ENCODE peak calls at places on chromosomes 13 and 19, in nine cellular contexts. A is ovary, O is GM23248, F is A549, C is transverse colon, S is heart right ventricle, V is left ventricle myocardium inferior, W is K562, M is esophagus squamous epithelium. G is an unnamed sample.

GRCh38 chr19:47209323-47210179 is 21.4 kb downstream of the BBC3 start:
- DNase-seq in O (no peak), F (no peak), M (no peak), W (no peak), A (no peak), S (no peak), V (peak; percentile 40), C (no peak), G (no peak)

GRCh38 chr19:11168568-11168967 is 13.0 kb upstream of the SPC24 start:
- DNase-seq in C (no peak), V (no peak), O (peak; percentile 97), A (no peak), W (no peak), M (no peak), S (no peak), F (peak; percentile 66), G (no peak)

GRCh38 chr13:86464193-86464592 is 665.0 kb upstream of the SLITRK6 start:
- DNase-seq in S (no peak), O (peak; percentile 2), M (no peak), V (no peak), W (no peak), A (no peak), C (no peak), F (peak; percentile 4), G (no peak)

GRCh38 chr19:34265221-34265650 is 10.9 kb downstream of the GARRE1 start:
- DNase-seq in S (no peak), W (no peak), A (no peak), O (no peak), F (no peak), V (peak; percentile 31), M (no peak), C (no peak), G (no peak)

GRCh38 chr13:98632971-98633370 is 56.1 kb upstream of the STK24 start:
- DNase-seq in V (no peak), C (no peak), F (no peak), S (no peak), A (no peak), O (peak; percentile 18), M (no peak), W (no peak), G (no peak)

GRCh38 chr13:60047943-60048342 is 115.8 kb downstream of the DIAPH3 start:
- DNase-seq in V (no peak), F (peak; percentile 5), M (no peak), O (no peak), C (no peak), S (no peak), W (no peak), A (no peak), G (no peak)

GRCh38 chr19:19570561-19570960 is 32.5 kb downstream of the CILP2 start:
- DNase-seq in S (no peak), W (no peak), V (no peak), C (no peak), O (no peak), F (no peak), M (no peak), A (no peak), G (no peak)

GRCh38 chr13:100984349-100984748 is 309.8 kb upstream of the TMTC4 start:
- DNase-seq in A (no peak), O (no peak), W (no peak), F (no peak), C (no peak), M (no peak), V (no peak), S (no peak), G (no peak)

GRCh38 chr13:72221276-72221962 is 354.4 kb upstream of the DACH1 start:
- DNase-seq in V (no peak), W (peak; percentile 17), C (peak; percentile 40), M (no peak), A (no peak), S (no peak), F (peak; percentile 24), O (no peak), G (no peak)

GRCh38 chr13:110421696-110422395 is 114.8 kb downstream of the COL4A2 start:
- DNase-seq in S (no peak), O (no peak), C (no peak), F (no peak), A (no peak), W (no peak), M (no peak), V (no peak), G (no peak)

GRCh38 chr19:22919946-22920345 is 83.0 kb downstream of the ZNF728 start:
- DNase-seq in F (no peak), S (no peak), M (no peak), V (no peak), O (no peak), C (no peak), A (no peak), W (no peak), G (no peak)
- H3K9me3 ChIP-seq in F (peaks cover 29% of the 10 kb centered on the region), S (no peaks in the 10 kb centered on the region), M (no peaks in the 10 kb centered on the region), V (no peaks in the 10 kb centered on the region), O (no peaks in the 10 kb centered on the region), C (peaks cover 4% of the 10 kb centered on the region), A (peaks cover 3% of the 10 kb centered on the region), W (peaks cover 3% of the 10 kb centered on the region), G (no peaks in the 10 kb centered on the region)

GRCh38 chr19:57355916-57356315 is 4.8 kb downstream of the ZNF304 start:
- DNase-seq in O (no peak), S (no peak), A (no peak), F (no peak), C (no peak), V (no peak), M (no peak), W (no peak), G (no peak)
- H3K9me3 ChIP-seq in O (no peaks in the 10 kb centered on the region), S (peaks cover 3% of the 10 kb centered on the region), A (peaks cover 65% of the 10 kb centered on the region), F (peaks cover 98% of the 10 kb centered on the region), C (peaks cover 52% of the 10 kb centered on the region), V (peaks cover 87% of the 10 kb centered on the region), M (no peaks in the 10 kb centered on the region), W (no peaks in the 10 kb centered on the region), G (no peaks in the 10 kb centered on the region)

DNA sequence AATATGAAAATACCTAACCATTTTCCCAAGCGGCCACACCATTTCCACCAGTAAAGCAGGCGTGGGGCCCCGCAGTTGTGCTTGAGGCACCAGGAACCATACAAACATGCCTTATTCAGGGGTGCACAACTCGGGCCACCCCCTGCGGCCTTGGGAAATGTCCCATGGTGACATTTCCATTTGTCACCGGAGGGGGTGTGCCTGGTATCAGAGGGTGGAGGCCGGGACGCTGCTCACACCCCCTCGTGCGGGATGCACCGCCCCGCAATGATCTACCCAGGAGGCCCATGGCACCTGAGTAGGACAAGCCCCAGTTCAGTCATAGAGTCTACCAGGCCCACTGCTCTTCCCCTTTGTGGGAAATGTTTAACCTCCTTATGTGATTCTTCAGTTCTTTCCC is 218.8 kb downstream of the TEX29 start:
- DNase-seq in A (no peak), S (no peak), V (no peak), O (no peak), M (no peak), F (no peak), C (no peak), W (no peak), G (no peak)
- H3K9me3 ChIP-seq in A (no peaks in the 10 kb centered on the region), S (no peaks in the 10 kb centered on the region), V (peaks cover 6% of the 10 kb centered on the region), O (no peaks in the 10 kb centered on the region), M (no peaks in the 10 kb centered on the region), F (no peaks in the 10 kb centered on the region), C (no peaks in the 10 kb centered on the region), W (no peaks in the 10 kb centered on the region), G (no peaks in the 10 kb centered on the region)

DNA sequence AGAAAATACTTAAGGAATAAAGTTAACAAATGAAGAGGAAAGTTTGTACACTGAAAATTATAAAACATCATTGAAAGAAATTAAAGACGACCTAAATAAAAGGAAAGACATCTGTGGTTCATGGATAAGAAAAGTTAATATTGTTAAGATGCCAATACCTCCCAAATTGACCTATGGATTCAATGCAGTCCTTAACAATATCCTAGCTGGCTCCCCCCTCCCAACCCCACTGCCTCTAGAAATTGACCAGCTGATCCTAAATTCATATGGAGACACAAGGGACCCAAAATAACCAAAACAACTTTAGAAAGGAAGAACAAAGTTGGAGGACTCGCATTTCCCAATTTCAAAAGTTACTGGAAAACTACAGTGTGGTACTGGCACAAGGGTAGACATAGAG is 28.3 kb downstream of the ZNF45 start:
- DNase-seq in C (no peak), O (no peak), V (no peak), M (no peak), F (no peak), W (no peak), S (no peak), A (no peak), G (no peak)
- H3K9me3 ChIP-seq in C (peaks cover 73% of the 10 kb centered on the region), O (no peaks in the 10 kb centered on the region), V (peaks cover 93% of the 10 kb centered on the region), M (no peaks in the 10 kb centered on the region), F (peaks cover 92% of the 10 kb centered on the region), W (no peaks in the 10 kb centered on the region), S (peaks cover 51% of the 10 kb centered on the region), A (peaks cover 14% of the 10 kb centered on the region), G (peaks cover 19% of the 10 kb centered on the region)

GRCh38 chr19:36577271-36577996 is 4.3 kb upstream of the ZNF529 start:
- DNase-seq in F (no peak), A (no peak), O (no peak), W (no peak), V (no peak), C (no peak), M (no peak), S (no peak), G (no peak)
- H3K9me3 ChIP-seq in F (peaks cover 96% of the 10 kb centered on the region), A (peaks cover 31% of the 10 kb centered on the region), O (no peaks in the 10 kb centered on the region), W (peaks cover 2% of the 10 kb centered on the region), V (peaks cover 26% of the 10 kb centered on the region), C (peaks cover 23% of the 10 kb centered on the region), M (no peaks in the 10 kb centered on the region), S (no peaks in the 10 kb centered on the region), G (peaks cover 2% of the 10 kb centered on the region)

DNA sequence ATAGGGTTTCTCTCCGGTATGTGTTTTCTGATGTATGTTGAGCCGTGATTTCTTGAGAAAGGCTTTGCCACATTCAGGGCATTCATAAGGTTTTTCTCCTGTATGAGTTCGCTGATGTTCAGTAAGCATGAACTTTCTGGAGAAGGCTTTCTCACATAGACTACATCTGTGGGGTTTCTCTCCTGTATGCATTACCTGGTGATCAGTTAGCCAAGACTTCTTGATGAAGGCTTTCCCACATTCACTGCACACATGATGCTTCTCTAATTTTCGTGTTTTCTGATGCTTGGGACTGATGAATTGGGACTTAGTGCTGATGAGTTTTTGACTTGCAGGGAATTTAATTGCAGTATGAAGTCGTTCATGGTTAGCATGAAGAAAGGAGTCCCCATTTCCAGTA is 21.1 kb downstream of the ZNF350 start:
- DNase-seq in C (no peak), O (no peak), W (no peak), V (no peak), M (no peak), S (no peak), A (no peak), F (no peak), G (no peak)
- H3K9me3 ChIP-seq in C (peaks cover 93% of the 10 kb centered on the region), O (no peaks in the 10 kb centered on the region), W (peaks cover 11% of the 10 kb centered on the region), V (peaks cover 100% of the 10 kb centered on the region), M (peaks cover 12% of the 10 kb centered on the region), S (peaks cover 52% of the 10 kb centered on the region), A (peaks cover 68% of the 10 kb centered on the region), F (peaks cover 99% of the 10 kb centered on the region), G (peaks cover 61% of the 10 kb centered on the region)

DNA sequence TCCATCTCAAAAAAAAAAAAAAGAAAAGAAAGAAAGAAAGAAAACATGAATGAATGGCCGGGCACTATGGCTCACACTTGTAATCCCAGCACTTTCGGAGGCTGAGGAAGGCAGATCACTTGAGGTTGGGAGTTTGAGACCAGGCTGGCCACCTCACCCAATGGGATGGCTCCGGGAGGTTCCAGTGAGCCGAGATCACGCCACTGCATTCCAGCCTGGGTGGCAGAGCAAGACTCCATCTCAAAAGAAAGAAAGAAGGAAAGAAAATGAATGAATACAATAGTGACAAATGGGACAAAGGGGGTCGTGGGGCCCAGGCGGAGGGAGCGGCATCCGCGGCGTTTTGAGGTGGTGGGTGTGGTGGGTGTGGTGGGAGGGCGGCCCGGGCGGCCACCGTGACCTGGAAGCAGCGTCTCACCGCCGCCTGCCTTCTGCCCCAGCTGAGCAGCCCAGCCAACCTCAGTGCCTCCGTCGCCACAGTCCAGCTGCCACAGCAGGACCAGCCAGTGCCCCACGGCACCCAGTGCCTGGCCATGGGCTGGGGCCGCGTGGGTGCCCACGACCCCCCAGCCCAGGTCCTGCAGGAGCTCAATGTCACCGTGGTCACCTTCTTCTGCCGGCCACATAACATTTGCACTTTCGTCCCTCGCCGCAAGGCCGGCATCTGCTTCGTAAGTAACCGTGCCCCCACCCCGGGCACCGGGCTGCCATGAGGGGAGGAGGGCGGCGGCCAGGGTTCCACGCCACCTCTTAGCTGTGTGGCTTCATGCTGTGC is 5.1 kb downstream of the PRTN3 start:
- DNase-seq in V (no peak), M (no peak), C (no peak), F (no peak), A (no peak), W (no peak), S (no peak), O (no peak), G (no peak)
- H3K9me3 ChIP-seq in V (no peaks in the 10 kb centered on the region), M (no peaks in the 10 kb centered on the region), C (no peaks in the 10 kb centered on the region), F (no peaks in the 10 kb centered on the region), A (no peaks in the 10 kb centered on the region), W (no peaks in the 10 kb centered on the region), S (no peaks in the 10 kb centered on the region), O (no peaks in the 10 kb centered on the region), G (no peaks in the 10 kb centered on the region)

G was measured in T-helper 17 cell.